ENCODE peak calls at places on chromosomes 11 and 22, in seven cellular contexts. G is stimulated activated CD4-positive, alpha-beta T cell treated with anti-CD3 and anti-CD28 coated beads, TNF-alpha, amount 100 ng/mL, for 48 hours; E is activated CD8-positive, alpha-beta memory T cell treated with anti-CD3 and anti-CD28 coated beads for 24 hours; X is substantia nigra; M is type B pancreatic cell; P is naive thymus-derived CD8-positive, alpha-beta T cell; W is activated T-cell treated with anti-CD3 and anti-CD28 coated beads, Interleukin-2, amount 50 U/mL, for 1 hour. N is an unnamed sample.

GRCh38 chr11:2929880-2930704 is 872 bp upstream of the PHLDA2 start:
- DNase-seq in G (no peak), E (peak), X (no peak), M (no peak), P (no peak), W (no peak), N (no peak)

GRCh38 chr11:71979582-71979981 is 19.1 kb upstream of the IL18BP start:
- DNase-seq in G (no peak), E (no peak), X (no peak), M (no peak), P (no peak), W (no peak), N (no peak)

GRCh38 chr11:2516276-2517015 is 71.6 kb downstream of the KCNQ1 start:
- DNase-seq in G (no peak), E (no peak), X (no peak), M (no peak), P (no peak), W (peak), N (no peak)

GRCh38 chr22:36395922-36396321 is 8.2 kb upstream of the MYH9 start:
- DNase-seq in G (no peak), E (no peak), X (no peak), M (no peak), P (no peak), W (no peak), N (no peak)

GRCh38 chr11:124538019-124538418 is 5.4 kb downstream of the OR8B12 start:
- DNase-seq in G (no peak), E (no peak), X (no peak), M (no peak), P (no peak), W (no peak), N (no peak)

GRCh38 chr11:62664405-62665074 is 470 bp downstream of the C11orf98 start:
- DNase-seq in G (no peak), E (no peak), X (peak), M (no peak), P (peak), W (no peak), N (no peak)

GRCh38 chr11:86205415-86206268 is 38.9 kb upstream of the EED start:
- DNase-seq in G (no peak), E (no peak), X (no peak), M (no peak), P (no peak), W (no peak), N (no peak)

GRCh38 chr22:17217179-17217578 is 2.1 kb downstream of the ADA2 start:
- DNase-seq in G (no peak), E (peak), X (no peak), M (no peak), P (no peak), W (no peak), N (no peak)

GRCh38 chr11:19281041-19281440 is 40.3 kb upstream of the E2F8 start:
- DNase-seq in G (no peak), E (no peak), X (no peak), M (no peak), P (no peak), W (no peak), N (no peak)

GRCh38 chr11:125192194-125192593 is 27.6 kb downstream of the PKNOX2 start:
- DNase-seq in G (no peak), E (no peak), X (no peak), M (no peak), P (no peak), W (no peak), N (no peak)

GRCh38 chr22:26432619-26433311 is 3.7 kb downstream of the ASPHD2 start:
- DNase-seq in G (no peak), E (no peak), X (no peak), M (no peak), P (no peak), W (no peak), N (no peak)

GRCh38 chr22:41411021-41411851 is 29.5 kb downstream of the TEF start:
- DNase-seq in G (no peak), E (no peak), X (peak), M (no peak), P (no peak), W (no peak), N (peak)

GRCh38 chr11:90204832-90205646 is 17.8 kb downstream of the CHORDC1 start:
- DNase-seq in G (no peak), E (no peak), X (no peak), M (no peak), P (peak), W (no peak), N (no peak)

GRCh38 chr22:46353483-46354105 is 18.1 kb downstream of the TRMU start:
- DNase-seq in G (no peak), E (no peak), X (no peak), M (no peak), P (no peak), W (no peak), N (no peak)

GRCh38 chr11:46649180-46649738 is 31.9 kb downstream of the ATG13 start:
- DNase-seq in G (no peak), E (no peak), X (peak), M (no peak), P (no peak), W (no peak), N (peak)

GRCh38 chr11:28581286-28582242 is 473.4 kb downstream of the METTL15 start:
- DNase-seq in G (no peak), E (no peak), X (no peak), M (no peak), P (no peak), W (no peak), N (no peak)

GRCh38 chr11:69670158-69670845 is 4.9 kb downstream of the LTO1 start:
- DNase-seq in G (peak), E (peak), X (peak), M (peak), P (peak), W (peak), N (peak)

GRCh38 chr11:1226981-1227550 is 4.2 kb downstream of the MUC5B start:
- DNase-seq in G (no peak), E (no peak), X (no peak), M (peak), P (no peak), W (no peak), N (no peak)

GRCh38 chr11:76891285-76891684 is 30.6 kb downstream of the ACER3 start:
- DNase-seq in G (no peak), E (no peak), X (no peak), M (no peak), P (no peak), W (no peak), N (no peak)

GRCh38 chr11:130677486-130678153 is 229.2 kb downstream of the ADAMTS15 start:
- DNase-seq in G (no peak), E (no peak), X (no peak), M (no peak), P (no peak), W (no peak), N (no peak)

GRCh38 chr11:75429902-75430691 is 2.9 kb downstream of the KLHL35 start:
- DNase-seq in G (peak), E (peak), X (no peak), M (peak), P (peak), W (peak), N (no peak)

GRCh38 chr11:102186836-102187235 is 76.6 kb downstream of the YAP1 start:
- DNase-seq in G (no peak), E (no peak), X (no peak), M (no peak), P (no peak), W (no peak), N (no peak)